ENCODE peak calls at places on chromosomes 2 and 18, in six cellular contexts. One of them, this sample, is unnamed.

GRCh38 chr2:120227111-120227991 is 4.2 kb upstream of the TMEM185B start:
- DNase-seq in neuronal stem cell: no peak
- DNase-seq in brain microvascular endothelial cell: no peak
- DNase-seq in anterior cingulate cortex: no peak
- DNase-seq in C1 segment of cervical spinal cord: no peak
- DNase-seq in amniotic stem cell: no peak
- DNase-seq in this sample: peak; percentile 79

GRCh38 chr2:84077504-84077903 is 381.6 kb downstream of the SUCLG1 start:
- DNase-seq in neuronal stem cell: peak; percentile 21
- DNase-seq in brain microvascular endothelial cell: no peak
- DNase-seq in anterior cingulate cortex: no peak
- DNase-seq in C1 segment of cervical spinal cord: no peak
- DNase-seq in amniotic stem cell: no peak
- DNase-seq in this sample: peak; percentile 31

GRCh38 chr2:54673501-54673998 is 49.9 kb upstream of the EML6 start:
- DNase-seq in neuronal stem cell: no peak
- DNase-seq in brain microvascular endothelial cell: no peak
- DNase-seq in anterior cingulate cortex: no peak
- DNase-seq in C1 segment of cervical spinal cord: no peak
- DNase-seq in amniotic stem cell: no peak
- DNase-seq in this sample: no peak

GRCh38 chr2:105397025-105397722 is 1.7 kb downstream of the FHL2 start:
- DNase-seq in neuronal stem cell: no peak
- DNase-seq in brain microvascular endothelial cell: no peak
- DNase-seq in anterior cingulate cortex: no peak
- DNase-seq in C1 segment of cervical spinal cord: no peak
- DNase-seq in amniotic stem cell: no peak
- DNase-seq in this sample: peak; percentile 66

GRCh38 chr18:69885841-69886531 is 61.7 kb downstream of the CD226 start:
- DNase-seq in neuronal stem cell: no peak
- DNase-seq in brain microvascular endothelial cell: no peak
- DNase-seq in anterior cingulate cortex: no peak
- DNase-seq in C1 segment of cervical spinal cord: no peak
- DNase-seq in amniotic stem cell: no peak
- DNase-seq in this sample: no peak

GRCh38 chr2:240934701-240935100 is 28.6 kb downstream of the CROCC2 start:
- DNase-seq in neuronal stem cell: no peak
- DNase-seq in brain microvascular endothelial cell: no peak
- DNase-seq in anterior cingulate cortex: no peak
- DNase-seq in C1 segment of cervical spinal cord: no peak
- DNase-seq in amniotic stem cell: no peak
- DNase-seq in this sample: no peak

GRCh38 chr2:118786691-118787090 is 60.8 kb downstream of the EN1 start:
- DNase-seq in neuronal stem cell: no peak
- DNase-seq in brain microvascular endothelial cell: no peak
- DNase-seq in anterior cingulate cortex: no peak
- DNase-seq in C1 segment of cervical spinal cord: no peak
- DNase-seq in amniotic stem cell: no peak
- DNase-seq in this sample: no peak

GRCh38 chr2:122993592-122993991 is 1031.5 kb upstream of the CNTNAP5 start:
- DNase-seq in neuronal stem cell: no peak
- DNase-seq in brain microvascular endothelial cell: no peak
- DNase-seq in anterior cingulate cortex: no peak
- DNase-seq in C1 segment of cervical spinal cord: no peak
- DNase-seq in amniotic stem cell: no peak
- DNase-seq in this sample: no peak

GRCh38 chr2:45089554-45090261 is 80.5 kb upstream of the SIX2 start:
- DNase-seq in neuronal stem cell: no peak
- DNase-seq in brain microvascular endothelial cell: no peak
- DNase-seq in anterior cingulate cortex: no peak
- DNase-seq in C1 segment of cervical spinal cord: no peak
- DNase-seq in amniotic stem cell: no peak
- DNase-seq in this sample: no peak

GRCh38 chr2:134097740-134098139 is 156.1 kb upstream of the MGAT5 start:
- DNase-seq in neuronal stem cell: no peak
- DNase-seq in brain microvascular endothelial cell: no peak
- DNase-seq in anterior cingulate cortex: no peak
- DNase-seq in C1 segment of cervical spinal cord: no peak
- DNase-seq in amniotic stem cell: no peak
- DNase-seq in this sample: no peak

GRCh38 chr2:8534729-8535397 is 147.0 kb upstream of the ID2 start:
- DNase-seq in neuronal stem cell: no peak
- DNase-seq in brain microvascular endothelial cell: no peak
- DNase-seq in anterior cingulate cortex: peak; percentile 55
- DNase-seq in C1 segment of cervical spinal cord: no peak
- DNase-seq in amniotic stem cell: no peak
- DNase-seq in this sample: peak; percentile 47

GRCh38 chr18:63249781-63250180 is 69.8 kb downstream of the BCL2 start:
- DNase-seq in neuronal stem cell: no peak
- DNase-seq in brain microvascular endothelial cell: no peak
- DNase-seq in anterior cingulate cortex: no peak
- DNase-seq in C1 segment of cervical spinal cord: no peak
- DNase-seq in amniotic stem cell: no peak
- DNase-seq in this sample: no peak

GRCh38 chr2:69798466-69798908 is 31.0 kb upstream of the GMCL1 start:
- DNase-seq in neuronal stem cell: no peak
- DNase-seq in brain microvascular endothelial cell: peak; percentile 57
- DNase-seq in anterior cingulate cortex: no peak
- DNase-seq in C1 segment of cervical spinal cord: no peak
- DNase-seq in amniotic stem cell: no peak
- DNase-seq in this sample: no peak

GRCh38 chr2:201149064-201149820 is 33.3 kb downstream of the CFLAR start:
- DNase-seq in neuronal stem cell: no peak
- DNase-seq in brain microvascular endothelial cell: peak; percentile 90
- DNase-seq in anterior cingulate cortex: no peak
- DNase-seq in C1 segment of cervical spinal cord: no peak
- DNase-seq in amniotic stem cell: peak; percentile 43
- DNase-seq in this sample: no peak

GRCh38 chr2:240433973-240434727 is 1.3 kb upstream of the GPC1 start:
- DNase-seq in neuronal stem cell: no peak
- DNase-seq in brain microvascular endothelial cell: peak; percentile 92
- DNase-seq in anterior cingulate cortex: no peak
- DNase-seq in C1 segment of cervical spinal cord: no peak
- DNase-seq in amniotic stem cell: peak; percentile 74
- DNase-seq in this sample: peak; percentile 53

GRCh38 chr2:152558174-152559091 is 158.8 kb downstream of the PRPF40A start:
- DNase-seq in neuronal stem cell: no peak
- DNase-seq in brain microvascular endothelial cell: peak; percentile 79
- DNase-seq in anterior cingulate cortex: no peak
- DNase-seq in C1 segment of cervical spinal cord: no peak
- DNase-seq in amniotic stem cell: no peak
- DNase-seq in this sample: no peak

GRCh38 chr2:217714268-217714643 is 288.5 kb downstream of the TNS1 start:
- DNase-seq in neuronal stem cell: peak; percentile 67
- DNase-seq in brain microvascular endothelial cell: peak; percentile 32
- DNase-seq in anterior cingulate cortex: peak; percentile 94
- DNase-seq in C1 segment of cervical spinal cord: no peak
- DNase-seq in amniotic stem cell: no peak
- DNase-seq in this sample: no peak

GRCh38 chr2:173126819-173127218 is 51.2 kb downstream of the MAP3K20 start:
- DNase-seq in neuronal stem cell: no peak
- DNase-seq in brain microvascular endothelial cell: no peak
- DNase-seq in anterior cingulate cortex: no peak
- DNase-seq in C1 segment of cervical spinal cord: no peak
- DNase-seq in amniotic stem cell: no peak
- DNase-seq in this sample: no peak

GRCh38 chr2:241235859-241236593 is 47.5 kb downstream of the ANO7 start:
- DNase-seq in neuronal stem cell: no peak
- DNase-seq in brain microvascular endothelial cell: no peak
- DNase-seq in anterior cingulate cortex: no peak
- DNase-seq in C1 segment of cervical spinal cord: no peak
- DNase-seq in amniotic stem cell: no peak
- DNase-seq in this sample: no peak

GRCh38 chr2:233353769-233354499 is at the start of gene DGKD:
- DNase-seq in neuronal stem cell: peak; percentile 72
- DNase-seq in brain microvascular endothelial cell: no peak
- DNase-seq in anterior cingulate cortex: peak; percentile 37
- DNase-seq in C1 segment of cervical spinal cord: no peak
- DNase-seq in amniotic stem cell: no peak
- DNase-seq in this sample: peak; percentile 90

GRCh38 chr2:9753665-9754531 is 89.4 kb upstream of the TAF1B start:
- DNase-seq in neuronal stem cell: no peak
- DNase-seq in brain microvascular endothelial cell: no peak
- DNase-seq in anterior cingulate cortex: no peak
- DNase-seq in C1 segment of cervical spinal cord: no peak
- DNase-seq in amniotic stem cell: no peak
- DNase-seq in this sample: no peak

GRCh38 chr2:104574367-104574766 is 279.5 kb upstream of the POU3F3 start:
- DNase-seq in neuronal stem cell: no peak
- DNase-seq in brain microvascular endothelial cell: no peak
- DNase-seq in anterior cingulate cortex: no peak
- DNase-seq in C1 segment of cervical spinal cord: no peak
- DNase-seq in amniotic stem cell: no peak
- DNase-seq in this sample: no peak

GRCh38 chr2:55148269-55148668 is 83.8 kb downstream of the CLHC1 start:
- DNase-seq in neuronal stem cell: no peak
- DNase-seq in brain microvascular endothelial cell: peak; percentile 33
- DNase-seq in anterior cingulate cortex: no peak
- DNase-seq in C1 segment of cervical spinal cord: no peak
- DNase-seq in amniotic stem cell: no peak
- DNase-seq in this sample: no peak

GRCh38 chr2:191927319-191927867 is 80.5 kb upstream of the CAVIN2 start:
- DNase-seq in neuronal stem cell: no peak
- DNase-seq in brain microvascular endothelial cell: peak; percentile 92
- DNase-seq in anterior cingulate cortex: no peak
- DNase-seq in C1 segment of cervical spinal cord: no peak
- DNase-seq in amniotic stem cell: no peak
- DNase-seq in this sample: peak; percentile 48

GRCh38 chr18:43482600-43482999 is 205.3 kb upstream of the SYT4 start:
- DNase-seq in neuronal stem cell: no peak
- DNase-seq in brain microvascular endothelial cell: no peak
- DNase-seq in anterior cingulate cortex: no peak
- DNase-seq in C1 segment of cervical spinal cord: no peak
- DNase-seq in amniotic stem cell: no peak
- DNase-seq in this sample: no peak

GRCh38 chr2:1990724-1991123 is 246.4 kb upstream of the PXDN start:
- DNase-seq in neuronal stem cell: no peak
- DNase-seq in brain microvascular endothelial cell: no peak
- DNase-seq in anterior cingulate cortex: peak; percentile 81
- DNase-seq in C1 segment of cervical spinal cord: no peak
- DNase-seq in amniotic stem cell: no peak
- DNase-seq in this sample: no peak

GRCh38 chr2:177147093-177147694 is 65.4 kb upstream of the HNRNPA3 start:
- DNase-seq in neuronal stem cell: no peak
- DNase-seq in brain microvascular endothelial cell: peak; percentile 55
- DNase-seq in anterior cingulate cortex: no peak
- DNase-seq in C1 segment of cervical spinal cord: no peak
- DNase-seq in amniotic stem cell: no peak
- DNase-seq in this sample: peak; percentile 60

GRCh38 chr2:179619947-179620467 is 241.4 kb downstream of the ZNF385B start:
- DNase-seq in neuronal stem cell: no peak
- DNase-seq in brain microvascular endothelial cell: no peak
- DNase-seq in anterior cingulate cortex: no peak
- DNase-seq in C1 segment of cervical spinal cord: no peak
- DNase-seq in amniotic stem cell: no peak
- DNase-seq in this sample: no peak

This sample was measured in K562.